ENCODE peak calls at places on chromosome 7, in five cellular contexts. M, L, R, G and I are unnamed samples.

GRCh38 chr7:133763241-133763640 is 363.9 kb upstream of the LRGUK start:
- DNase-seq in R (no peak), M (no peak), G (no peak), L (no peak), I (no peak)

GRCh38 chr7:129434846-129435318 is 650 bp downstream of the STRIP2 start:
- DNase-seq in L (peak; percentile 14), M (peak; percentile 12), R (no peak), G (no peak), I (peak; percentile 18)

GRCh38 chr7:1725199-1725701 is 55.2 kb downstream of the ELFN1 start:
- DNase-seq in R (no peak), G (peak; percentile 60), L (no peak), M (peak; percentile 36), I (peak; percentile 27)

GRCh38 chr7:130908345-130909160 is 174.5 kb upstream of the KLF14 start:
- DNase-seq in M (no peak), L (peak; percentile 49), R (no peak), G (no peak), I (no peak)

GRCh38 chr7:122300607-122301079 is 3.9 kb downstream of the FEZF1 start:
- DNase-seq in G (no peak), M (no peak), L (no peak), R (no peak), I (no peak)

GRCh38 chr7:28406192-28406591 is 6.1 kb upstream of the CREB5 start:
- DNase-seq in M (no peak), G (no peak), R (no peak), L (no peak), I (peak; percentile 25)

GRCh38 chr7:128035712-128036111 is 4.5 kb upstream of the LRRC4 start:
- DNase-seq in L (no peak), G (peak; percentile 31), M (no peak), R (peak; percentile 66), I (no peak)

GRCh38 chr7:159109092-159110035 is 35.3 kb downstream of the VIPR2 start:
- DNase-seq in G (peak; percentile 18), M (no peak), L (no peak), R (no peak), I (peak; percentile 2)

GRCh38 chr7:51350195-51350896 is 33.7 kb upstream of the COBL start:
- DNase-seq in L (no peak), R (no peak), G (no peak), M (peak; percentile 15), I (peak; percentile 11)

GRCh38 chr7:21318916-21319270 is 109.0 kb upstream of the SP4 start:
- DNase-seq in L (no peak), R (peak; percentile 15), M (no peak), G (no peak), I (no peak)

GRCh38 chr7:6375346-6376101 is 72.2 kb downstream of the DAGLB start:
- DNase-seq in R (peak; percentile 57), G (no peak), M (peak; percentile 41), L (peak; percentile 49), I (peak; percentile 52)

GRCh38 chr7:144771921-144772320 is 63.9 kb downstream of the TPK1 start:
- DNase-seq in L (no peak), M (no peak), R (no peak), G (no peak), I (no peak)

GRCh38 chr7:118005021-118005420 is 131.8 kb upstream of the CTTNBP2 start:
- DNase-seq in R (no peak), G (no peak), L (no peak), M (no peak), I (no peak)

GRCh38 chr7:132080967-132081668 is 495.2 kb downstream of the PLXNA4 start:
- DNase-seq in G (no peak), L (peak; percentile 22), M (no peak), R (no peak), I (peak; percentile 75)

GRCh38 chr7:106979551-106980357 is 64.8 kb upstream of the PRKAR2B start:
- DNase-seq in M (no peak), L (no peak), R (no peak), G (no peak), I (no peak)

GRCh38 chr7:68321076-68321639 is 1277.1 kb upstream of the AUTS2 start:
- DNase-seq in R (no peak), M (peak; percentile 0), G (peak; percentile 95), L (no peak), I (no peak)

GRCh38 chr7:98232276-98232585 is 19.8 kb downstream of the TECPR1 start:
- DNase-seq in G (no peak), L (no peak), R (no peak), M (no peak), I (no peak)

GRCh38 chr7:73308074-73308664 is 457 bp downstream of the NSUN5 start:
- DNase-seq in M (peak; percentile 14), G (peak; percentile 18), R (no peak), L (no peak), I (peak; percentile 9)

GRCh38 chr7:71682841-71683341 is 550.9 kb downstream of the GALNT17 start:
- DNase-seq in L (no peak), G (no peak), R (no peak), M (no peak), I (no peak)

GRCh38 chr7:82655965-82656364 is 212.4 kb upstream of the CACNA2D1 start:
- DNase-seq in L (no peak), M (no peak), G (no peak), R (no peak), I (no peak)
- H4K20me1 ChIP-seq in L (no peaks in the 10 kb centered on the region), M (no peaks in the 10 kb centered on the region), G (no peaks in the 10 kb centered on the region), R (no peaks in the 10 kb centered on the region), I (no peaks in the 10 kb centered on the region)

GRCh38 chr7:105009667-105010537 is 4.1 kb upstream of the KMT2E start:
- DNase-seq in G (no peak), L (no peak), M (no peak), R (no peak), I (no peak)

GRCh38 chr7:105010538-105011523 is 3.2 kb upstream of the KMT2E start:
- DNase-seq in M (no peak), R (peak; percentile 52), L (peak; percentile 29), G (no peak), I (peak; percentile 43)

GRCh38 chr7:105006367-105007139 is 7.5 kb upstream of the KMT2E start:
- DNase-seq in M (peak; percentile 20), G (no peak), L (no peak), R (peak; percentile 50), I (peak; percentile 34)

GRCh38 chr7:105003875-105004510 is 10.0 kb upstream of the KMT2E start:
- DNase-seq in G (no peak), M (no peak), R (no peak), L (no peak), I (no peak)

DNA sequence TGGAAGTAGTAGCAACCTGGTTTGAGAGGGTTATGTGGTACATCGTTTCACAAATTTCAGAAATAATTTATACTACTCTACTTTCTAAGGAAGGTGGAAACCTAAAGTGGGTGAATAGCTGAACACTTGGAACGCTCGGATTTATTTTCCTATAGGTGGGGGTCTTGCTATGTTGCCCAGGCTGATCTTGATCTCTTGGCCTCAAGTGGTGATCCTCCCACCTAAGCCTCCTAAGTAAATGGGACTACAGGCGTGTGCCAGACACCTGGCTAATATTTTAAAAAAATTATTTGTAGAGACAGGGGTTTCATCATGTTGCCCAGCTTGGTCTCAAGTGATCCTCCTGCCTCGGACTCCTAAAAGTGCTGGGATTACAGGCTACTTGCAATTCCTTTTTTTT is 6.7 kb upstream of the KMT2E start:
- DNase-seq in M (no peak), G (no peak), R (no peak), L (no peak), I (no peak)
- H4K20me1 ChIP-seq in M (peaks cover 9% of the 10 kb centered on the region), G (peaks cover 16% of the 10 kb centered on the region), R (peaks cover 90% of the 10 kb centered on the region), L (peaks cover 88% of the 10 kb centered on the region), I (peaks cover 6% of the 10 kb centered on the region)

DNA sequence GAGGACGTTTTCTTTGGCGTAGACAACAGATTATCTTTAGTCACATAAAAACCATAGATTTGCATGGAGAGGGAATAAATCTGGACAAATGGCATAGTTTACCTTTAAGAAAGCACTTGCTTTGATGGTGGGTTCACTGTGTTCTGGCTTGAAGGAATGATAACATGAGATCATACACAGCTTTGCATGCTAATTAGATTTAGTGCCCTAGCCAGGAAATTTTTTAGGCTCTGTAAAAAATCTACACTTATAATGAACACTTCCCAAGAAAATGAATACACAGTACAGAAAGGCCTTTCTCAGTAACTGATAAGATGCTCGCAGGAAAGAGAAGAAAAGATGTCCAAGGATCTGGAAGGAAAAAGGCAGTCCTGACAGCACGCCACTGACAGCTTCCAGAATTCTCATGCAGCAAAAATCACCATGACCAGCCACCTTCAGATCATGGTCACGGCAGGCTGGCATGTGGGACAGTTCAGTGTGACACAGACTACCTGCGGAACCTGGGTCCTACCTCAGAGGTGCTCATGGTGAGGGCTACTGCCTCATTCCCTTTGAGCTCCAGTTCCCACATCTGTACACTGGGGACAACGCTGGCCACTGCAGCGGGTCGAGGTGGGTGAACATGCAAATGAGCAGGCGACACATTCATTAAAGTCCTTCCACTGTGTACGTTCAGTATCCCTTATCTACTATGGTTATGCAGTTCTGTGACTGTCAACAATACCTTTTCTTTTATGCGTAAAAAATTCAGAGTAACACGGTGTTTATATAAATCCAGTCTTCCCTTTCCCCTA is 218.5 kb upstream of the AOAH start:
- DNase-seq in G (no peak), R (no peak), L (no peak), M (no peak), I (no peak)
- H4K20me1 ChIP-seq in G (no peaks in the 10 kb centered on the region), R (no peaks in the 10 kb centered on the region), L (no peaks in the 10 kb centered on the region), M (no peaks in the 10 kb centered on the region), I (no peaks in the 10 kb centered on the region)

GRCh38 chr7:92498557-92498956 is 20.8 kb upstream of the ERVW-1 start:
- DNase-seq in G (no peak), L (no peak), M (no peak), R (no peak), I (no peak)
- H4K20me1 ChIP-seq in G (no peaks in the 10 kb centered on the region), L (no peaks in the 10 kb centered on the region), M (no peaks in the 10 kb centered on the region), R (no peaks in the 10 kb centered on the region), I (no peaks in the 10 kb centered on the region)

DNA sequence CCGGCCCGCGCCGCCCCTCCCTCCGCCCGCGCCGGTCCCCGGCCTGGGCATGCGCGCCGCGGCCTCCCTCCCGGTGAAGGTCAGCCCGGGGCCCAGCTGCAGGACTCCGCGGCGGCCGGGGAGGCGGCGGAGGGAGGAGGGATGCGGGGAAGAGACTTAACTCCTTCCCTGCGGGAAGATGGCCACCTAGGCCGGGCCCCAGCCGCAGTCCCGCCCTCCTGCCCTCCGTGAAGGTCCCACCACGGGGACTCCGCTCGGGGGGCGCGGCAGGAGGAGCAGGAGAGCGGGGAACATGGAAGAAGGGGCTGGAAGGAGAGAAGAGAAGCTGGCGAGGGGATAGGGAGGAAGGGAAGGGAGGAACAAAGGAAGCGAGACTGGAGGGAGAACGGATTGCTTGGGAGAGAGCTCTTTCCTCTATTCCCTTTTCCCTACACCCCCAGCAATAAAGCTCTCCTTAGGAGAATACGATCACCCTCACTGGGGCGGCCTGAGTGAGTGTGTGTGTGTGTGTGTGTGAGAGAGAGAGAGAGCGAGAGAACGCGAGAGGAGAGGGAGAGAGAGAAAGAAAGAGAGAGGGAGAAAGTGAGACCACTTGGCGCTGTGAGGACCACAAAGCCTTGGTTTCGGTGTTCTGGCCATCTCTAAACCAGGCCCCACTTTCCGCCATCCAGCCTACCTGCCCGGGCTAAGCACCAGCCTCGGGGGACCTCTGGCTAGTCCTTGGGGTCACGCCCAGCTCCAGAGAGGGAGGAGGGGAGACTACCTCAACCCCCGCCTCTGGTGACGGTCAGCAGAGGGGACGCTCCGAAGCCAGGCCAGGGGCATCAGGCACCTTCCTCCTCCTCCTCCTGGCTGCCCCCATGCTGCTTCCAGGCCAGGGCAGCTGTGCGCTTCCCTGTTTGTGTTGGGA is 3.7 kb upstream of the SMARCD3 start:
- DNase-seq in G (no peak), R (no peak), M (peak; percentile 29), L (peak; percentile 69), I (peak; percentile 80)
- H4K20me1 ChIP-seq in G (no peaks in the 10 kb centered on the region), R (no peaks in the 10 kb centered on the region), M (no peaks in the 10 kb centered on the region), L (no peaks in the 10 kb centered on the region), I (no peaks in the 10 kb centered on the region)